ENCODE peak calls at places on chromosomes 3 and 15, in five cellular contexts. S, N, O, K and Z are unnamed samples.

GRCh38 chr15:20280933-20281463 is 260.6 kb downstream of the GOLGA6L6 start:
- DNase-seq in N (no peak), O (no peak), S (no peak), K (no peak), Z (no peak)

GRCh38 chr3:25821746-25822573 is 32.1 kb downstream of the OXSM start:
- DNase-seq in S (no peak), K (no peak), N (no peak), O (no peak), Z (no peak)

GRCh38 chr15:35206060-35206675 is 121.1 kb upstream of the NANOGP8 start:
- DNase-seq in N (peak; percentile 48), S (no peak), O (peak; percentile 56), K (no peak), Z (peak; percentile 13)

GRCh38 chr15:59722451-59722850 is 33.3 kb upstream of the BNIP2 start:
- DNase-seq in O (no peak), K (no peak), S (no peak), N (no peak), Z (no peak)

GRCh38 chr15:83320831-83321230 is 36.4 kb upstream of the BNC1 start:
- DNase-seq in K (peak; percentile 47), O (no peak), S (no peak), N (no peak), Z (no peak)

GRCh38 chr3:197858598-197858997 is 67.5 kb downstream of the LRCH3 start:
- DNase-seq in K (no peak), N (peak; percentile 41), O (no peak), S (peak; percentile 42), Z (no peak)

GRCh38 chr3:194760740-194761139 is 75.1 kb downstream of the FAM43A start:
- DNase-seq in O (no peak), N (no peak), S (no peak), K (no peak), Z (no peak)

GRCh38 chr3:41503998-41504623 is 304.8 kb downstream of the CTNNB1 start:
- DNase-seq in K (no peak), S (no peak), O (no peak), N (no peak), Z (no peak)

GRCh38 chr3:99171815-99172214 is 270.3 kb upstream of the DCBLD2 start:
- DNase-seq in O (no peak), K (no peak), S (no peak), N (no peak), Z (no peak)

GRCh38 chr3:99172736-99173657 is 271.5 kb upstream of the DCBLD2 start:
- DNase-seq in S (peak; percentile 74), O (peak; percentile 69), K (peak; percentile 70), N (peak; percentile 85), Z (peak; percentile 80)

GRCh38 chr3:99170867-99171517 is 269.5 kb upstream of the DCBLD2 start:
- DNase-seq in O (no peak), K (no peak), S (no peak), N (no peak), Z (no peak)

DNA sequence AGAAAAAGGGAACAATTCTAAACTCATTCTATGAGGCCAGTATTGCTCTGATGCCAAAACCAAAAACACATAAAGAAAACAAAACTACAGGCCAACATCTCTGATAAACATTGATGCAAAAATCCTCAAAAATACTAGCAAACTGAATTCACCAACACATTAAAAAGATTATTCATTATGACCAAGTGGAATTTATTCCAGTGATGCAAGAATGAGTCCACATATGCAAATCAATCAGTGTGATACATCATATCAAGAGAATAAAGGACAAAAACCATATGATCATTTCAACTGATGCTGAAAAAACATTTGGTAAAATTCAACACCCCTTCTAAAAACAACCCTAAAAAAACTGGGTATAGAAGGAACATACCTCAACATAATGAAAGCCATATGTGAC is 265.5 kb upstream of the DCBLD2 start:
- DNase-seq in N (no peak), O (no peak), S (no peak), K (no peak), Z (no peak)
- H2BK5ac ChIP-seq in N (no peak overlapping the region), O (no peak overlapping the region), S (no peak overlapping the region), K (no peak overlapping the region), Z (no peak overlapping the region)

DNA sequence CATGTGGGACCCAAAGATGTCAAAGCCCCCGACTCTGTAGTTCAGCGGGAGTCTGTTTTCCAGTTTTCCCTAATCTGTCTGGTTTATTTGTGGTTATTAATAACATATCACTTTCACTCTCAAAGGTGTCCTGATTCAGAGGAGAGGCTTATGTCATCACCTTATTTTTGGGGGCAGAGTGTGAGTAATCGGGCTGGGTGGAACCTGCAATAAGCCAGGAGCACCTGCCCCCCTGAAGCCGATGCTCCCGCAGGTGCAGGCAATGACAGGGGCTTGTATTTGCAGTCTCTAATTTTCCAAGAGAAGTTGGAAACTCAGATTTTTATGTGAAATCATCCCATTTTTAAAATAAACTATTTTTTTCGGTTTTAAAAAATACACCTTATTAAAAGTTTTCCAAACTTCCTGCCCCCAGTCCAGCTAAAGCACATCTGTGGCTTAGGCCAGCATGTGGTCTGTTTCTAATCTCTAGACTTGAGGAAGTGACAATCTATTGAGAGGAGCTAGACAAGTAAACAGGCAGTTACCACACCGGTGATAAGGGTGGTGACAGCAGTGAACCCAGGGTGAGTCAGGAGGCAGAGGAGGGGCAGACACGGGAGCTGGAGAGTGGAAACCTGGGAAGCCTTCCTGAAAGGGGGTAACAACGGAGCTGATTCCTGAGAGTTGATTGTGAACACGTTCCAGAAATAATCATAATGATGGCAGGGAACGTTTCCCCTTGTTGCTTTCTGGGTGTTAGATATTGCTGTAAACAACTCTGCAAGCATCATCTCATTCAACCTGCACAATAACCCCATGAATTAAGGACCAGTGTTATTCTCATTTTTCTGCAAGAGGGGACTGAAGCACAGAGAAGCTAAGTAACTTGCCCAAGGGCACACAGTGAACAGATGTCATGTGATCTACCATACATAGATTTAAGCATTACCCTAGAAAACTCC is 37.3 kb downstream of the BHLHE40 start:
- DNase-seq in K (peak; percentile 66), N (peak; percentile 96), O (no peak), S (no peak), Z (peak; percentile 80)
- H2BK5ac ChIP-seq in K (no peak overlapping the region), N (peak overlapping the region; percentile 93), O (no peak overlapping the region), S (no peak overlapping the region), Z (peak overlapping the region; percentile 18)

DNA sequence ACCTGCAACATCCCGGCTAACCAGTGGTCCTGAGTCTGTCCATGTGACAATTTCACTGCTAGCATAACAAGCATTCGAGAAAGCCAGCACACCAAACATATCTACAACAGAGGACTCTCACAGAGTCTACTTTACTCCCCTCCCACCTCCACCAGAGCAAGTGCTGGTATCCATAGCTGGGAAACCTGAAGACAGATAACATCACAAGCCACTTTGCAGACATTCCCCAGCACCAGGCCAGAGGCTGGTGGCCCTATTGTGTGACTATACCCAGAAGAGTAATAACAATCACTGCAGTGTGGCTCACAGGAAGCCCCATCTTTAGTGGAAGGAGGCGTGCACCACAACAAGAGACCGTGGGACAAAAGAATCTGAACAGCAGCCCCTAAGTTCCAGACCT is 255.5 kb upstream of the SLITRK3 start:
- DNase-seq in S (no peak), K (no peak), O (no peak), N (peak; percentile 44), Z (no peak)
- H2BK5ac ChIP-seq in S (no peak overlapping the region), K (no peak overlapping the region), O (no peak overlapping the region), N (no peak overlapping the region), Z (no peak overlapping the region)

DNA sequence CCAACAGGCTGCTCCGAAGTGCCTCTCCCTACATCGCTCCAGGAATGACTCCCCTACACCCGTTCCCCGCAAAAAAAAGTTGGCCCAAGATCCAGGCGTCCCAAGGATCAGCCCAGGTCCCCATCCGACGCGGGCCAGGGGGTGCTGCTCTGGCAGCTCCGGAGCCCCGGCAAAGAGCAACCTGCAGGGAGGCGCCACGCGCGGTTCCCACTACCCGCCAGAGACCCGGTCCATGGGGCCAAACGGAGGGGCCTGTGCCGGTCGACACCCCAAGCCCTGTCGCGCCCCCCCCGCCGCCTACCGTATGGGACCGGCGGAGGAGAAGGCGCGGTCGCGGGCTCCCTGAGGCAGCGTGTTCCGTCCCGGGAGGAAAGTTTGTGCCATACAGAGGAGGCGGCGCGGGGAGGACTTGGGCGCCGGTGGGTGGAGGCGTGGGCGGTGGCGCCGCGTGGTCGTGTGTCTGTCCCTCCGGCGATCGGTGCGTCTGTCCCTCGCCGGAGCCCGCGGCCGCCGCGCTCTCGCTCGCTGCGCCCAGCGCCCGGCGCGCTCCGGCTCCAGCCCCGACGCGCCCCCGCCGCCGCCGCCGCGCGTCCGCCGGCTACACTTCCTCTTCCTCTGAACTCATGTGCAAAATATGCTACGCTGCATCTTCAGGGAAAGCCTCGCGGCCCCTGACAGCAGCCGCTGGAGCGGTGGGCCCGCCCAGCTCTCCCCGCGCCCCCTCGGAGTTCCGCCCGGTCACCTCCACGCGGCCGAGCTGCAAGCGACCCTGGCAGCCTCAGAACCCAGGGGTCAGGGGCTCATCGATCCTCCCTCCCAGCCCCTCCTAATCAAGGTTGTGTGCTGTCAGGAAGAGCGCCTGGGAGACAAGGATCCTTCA is at the start of gene RFTN1:
- DNase-seq in O (peak; percentile 67), K (peak; percentile 81), N (peak; percentile 61), S (peak; percentile 45), Z (peak; percentile 70)
- H2BK5ac ChIP-seq in O (no peak within 1 kb of the TSS), K (peak within 1 kb of the TSS; percentile 71), N (no peak within 1 kb of the TSS), S (no peak within 1 kb of the TSS), Z (peak within 1 kb of the TSS; percentile 94)

DNA sequence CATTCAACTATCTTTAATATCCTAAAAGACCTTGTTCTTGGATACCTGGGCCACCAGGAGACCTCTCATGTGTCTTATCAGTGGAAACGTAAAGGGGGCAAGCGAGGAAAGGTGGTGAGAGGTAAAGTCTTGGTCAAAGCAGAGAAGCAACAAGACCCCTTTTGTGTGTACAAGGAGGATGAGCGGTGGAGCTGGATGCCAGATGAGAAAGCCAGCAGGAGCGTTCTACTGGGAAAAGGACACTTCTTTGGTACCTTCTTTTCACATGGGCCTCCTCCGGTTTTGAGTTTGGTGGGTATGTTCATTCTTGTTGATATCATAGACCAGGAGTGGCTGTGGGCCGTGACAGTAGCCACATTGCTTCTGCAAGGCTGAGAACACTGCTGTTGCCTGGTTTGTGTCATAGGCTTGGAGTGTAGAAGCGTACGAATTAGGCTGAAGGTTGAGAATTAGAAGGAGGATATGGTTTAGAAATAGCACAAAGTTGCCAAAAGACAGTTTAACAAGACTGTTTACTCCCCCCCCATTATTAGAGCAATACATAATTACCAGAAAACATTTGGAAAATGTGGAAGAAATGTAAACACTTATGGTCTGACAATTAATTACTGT is 46.8 kb upstream of the VILL start:
- DNase-seq in N (no peak), O (peak; percentile 29), S (no peak), K (peak; percentile 71), Z (no peak)
- H2BK5ac ChIP-seq in N (no peak overlapping the region), O (no peak overlapping the region), S (no peak overlapping the region), K (no peak overlapping the region), Z (no peak overlapping the region)

GRCh38 chr15:73952913-73953750 is 26.9 kb downstream of the LOXL1 start:
- DNase-seq in S (no peak), K (no peak), O (no peak), N (no peak), Z (no peak)
- H2BK5ac ChIP-seq in S (no peak overlapping the region), K (peak overlapping the region; percentile 10), O (no peak overlapping the region), N (no peak overlapping the region), Z (no peak overlapping the region)

DNA sequence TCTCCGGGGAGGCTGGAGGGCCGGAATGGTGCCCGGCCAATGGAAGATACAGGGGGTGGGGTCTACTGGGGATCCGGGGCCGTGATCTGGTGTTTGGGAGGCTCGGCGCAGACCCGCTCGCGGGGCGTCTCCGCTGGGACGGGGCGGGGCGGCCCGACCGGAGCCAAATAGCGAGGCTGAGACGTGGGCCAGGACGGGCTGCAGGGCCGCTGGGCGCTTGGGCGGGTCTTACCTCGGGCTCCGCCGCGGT is 577 bp downstream of the MYO9A start:
- DNase-seq in S (peak; percentile 87), O (peak; percentile 87), K (peak; percentile 90), N (peak; percentile 84), Z (peak; percentile 69)
- H2BK5ac ChIP-seq in S (no peak overlapping the region), O (peak overlapping the region; percentile 66), K (peak overlapping the region; percentile 61), N (no peak overlapping the region), Z (peak overlapping the region; percentile 95)